ENCODE peak calls at places on chromosome 11, in six cellular contexts. V is lower leg skin, E is IMR-90, K is H54, N is heart left ventricle, P is adrenal gland. B is an unnamed sample.

GRCh38 chr11:134536219-134536618 is 124.2 kb upstream of the B3GAT1 start:
- DNase-seq in V (peak), E (no peak), K (no peak), N (no peak), P (peak), B (no peak)

GRCh38 chr11:46984987-46985386 is 48.4 kb downstream of the CSTPP1 start:
- DNase-seq in V (no peak), E (peak), K (no peak), N (no peak), P (no peak), B (no peak)

GRCh38 chr11:75508051-75508561 is 17.6 kb downstream of the GDPD5 start:
- DNase-seq in V (no peak), E (no peak), K (no peak), N (no peak), P (no peak), B (no peak)

GRCh38 chr11:94151903-94152677 is 23.4 kb downstream of the PANX1 start:
- DNase-seq in V (no peak), E (peak), K (no peak), N (peak), P (peak), B (no peak)

GRCh38 chr11:64060861-64061444 is 25.2 kb downstream of the FLRT1 start:
- DNase-seq in V (no peak), E (no peak), K (peak), N (peak), P (peak), B (peak)

GRCh38 chr11:64996710-64997380 is at the start of gene BATF2:
- DNase-seq in V (peak), E (peak), K (peak), N (peak), P (peak), B (peak)

GRCh38 chr11:19722702-19723101 is 10.1 kb downstream of the NAV2 start:
- DNase-seq in V (peak), E (peak), K (no peak), N (no peak), P (no peak), B (no peak)

GRCh38 chr11:27468209-27468608 is 4.4 kb downstream of the LGR4 start:
- DNase-seq in V (no peak), E (peak), K (no peak), N (no peak), P (no peak), B (no peak)

GRCh38 chr11:68282141-68282860 is 10.5 kb upstream of the C11orf24 start:
- DNase-seq in V (peak), E (no peak), K (no peak), N (no peak), P (no peak), B (no peak)

GRCh38 chr11:128180446-128181089 is 406.8 kb downstream of the ETS1 start:
- DNase-seq in V (no peak), E (peak), K (peak), N (no peak), P (no peak), B (no peak)

GRCh38 chr11:80727315-80727714 is 1286.5 kb upstream of the TENM4 start:
- DNase-seq in V (no peak), E (no peak), K (no peak), N (no peak), P (no peak), B (no peak)

GRCh38 chr11:104957280-104957679 is 11.1 kb downstream of the CASP4 start:
- DNase-seq in V (no peak), E (peak), K (no peak), N (no peak), P (no peak), B (no peak)

GRCh38 chr11:18771266-18772035 is 20.1 kb downstream of the PTPN5 start:
- DNase-seq in V (no peak), E (no peak), K (no peak), N (no peak), P (no peak), B (no peak)

GRCh38 chr11:119783466-119784400 is 54.7 kb upstream of the NECTIN1 start:
- DNase-seq in V (no peak), E (no peak), K (no peak), N (peak), P (no peak), B (no peak)

GRCh38 chr11:65892661-65893317 is 2.3 kb downstream of the CCDC85B start:
- DNase-seq in V (no peak), E (no peak), K (no peak), N (no peak), P (peak), B (peak)

GRCh38 chr11:60764879-60765278 is 8.2 kb downstream of the MS4A15 start:
- DNase-seq in V (no peak), E (no peak), K (no peak), N (no peak), P (no peak), B (no peak)

GRCh38 chr11:70158201-70158600 is 44.9 kb upstream of the FADD start:
- DNase-seq in V (no peak), E (peak), K (peak), N (no peak), P (no peak), B (peak)

GRCh38 chr11:86984701-86985100 is 29.5 kb upstream of the FZD4 start:
- DNase-seq in V (no peak), E (no peak), K (no peak), N (peak), P (no peak), B (no peak)

GRCh38 chr11:4479676-4480075 is 2.8 kb upstream of the OR52K1 start:
- DNase-seq in V (no peak), E (no peak), K (no peak), N (no peak), P (no peak), B (no peak)

GRCh38 chr11:50298182-50298988 is 265.7 kb downstream of the OR4C45 start:
- DNase-seq in V (no peak), E (no peak), K (no peak), N (peak), P (no peak), B (no peak)

GRCh38 chr11:31421840-31422239 is 52.2 kb downstream of the DNAJC24 start:
- DNase-seq in V (no peak), E (no peak), K (no peak), N (no peak), P (no peak), B (no peak)

GRCh38 chr11:6321961-6322362 is 1.7 kb upstream of the CAVIN3 start:
- DNase-seq in V (no peak), E (peak), K (peak), N (no peak), P (no peak), B (no peak)

GRCh38 chr11:124481365-124482323 is 36.1 kb upstream of the OR8B8 start:
- DNase-seq in V (no peak), E (peak), K (no peak), N (peak), P (no peak), B (no peak)

GRCh38 chr11:2563216-2564007 is 118.6 kb downstream of the KCNQ1 start:
- DNase-seq in V (no peak), E (no peak), K (no peak), N (peak), P (peak), B (no peak)

GRCh38 chr11:4922304-4922703 is 1.8 kb downstream of the OR51G1 start:
- DNase-seq in V (no peak), E (no peak), K (no peak), N (no peak), P (no peak), B (no peak)

GRCh38 chr11:121416909-121417567 is 35.1 kb upstream of the SORL1 start:
- DNase-seq in V (peak), E (peak), K (no peak), N (peak), P (peak), B (peak)

GRCh38 chr11:128171496-128171895 is 415.9 kb downstream of the ETS1 start:
- DNase-seq in V (no peak), E (peak), K (no peak), N (no peak), P (no peak), B (no peak)

GRCh38 chr11:122671270-122671906 is 15.9 kb downstream of the UBASH3B start:
- DNase-seq in V (no peak), E (peak), K (no peak), N (no peak), P (no peak), B (no peak)

GRCh38 chr11:19025799-19026406 is 34.6 kb downstream of the MRGPRX2 start:
- DNase-seq in V (no peak), E (peak), K (no peak), N (peak), P (peak), B (peak)

GRCh38 chr11:18245396-18245795 is 3.1 kb downstream of the SAA2 start:
- DNase-seq in V (no peak), E (no peak), K (no peak), N (no peak), P (no peak), B (no peak)

GRCh38 chr11:83033367-83033766 is 38.3 kb downstream of the RAB30 start:
- DNase-seq in V (no peak), E (no peak), K (no peak), N (no peak), P (no peak), B (no peak)

GRCh38 chr11:128359515-128359914 is 227.8 kb downstream of the ETS1 start:
- DNase-seq in V (no peak), E (peak), K (no peak), N (no peak), P (no peak), B (no peak)

GRCh38 chr11:63710476-63711217 is 29.3 kb downstream of the RTN3 start:
- DNase-seq in V (no peak), E (peak), K (no peak), N (no peak), P (no peak), B (peak)

GRCh38 chr11:1772270-1773130 is 8.8 kb upstream of the CTSD start:
- DNase-seq in V (peak), E (peak), K (peak), N (peak), P (peak), B (peak)

GRCh38 chr11:128582496-128583366 is 4.6 kb downstream of the ETS1 start:
- DNase-seq in V (no peak), E (peak), K (peak), N (peak), P (no peak), B (no peak)

GRCh38 chr11:8593935-8594909 is at the start of gene STK33:
- DNase-seq in V (no peak), E (no peak), K (peak), N (peak), P (peak), B (peak)

GRCh38 chr11:33899383-33900037 is 7.6 kb upstream of the LMO2 start:
- DNase-seq in V (peak), E (peak), K (peak), N (peak), P (peak), B (peak)

GRCh38 chr11:66328036-66328306 is 8.3 kb downstream of the RIN1 start:
- DNase-seq in V (peak), E (no peak), K (no peak), N (peak), P (no peak), B (no peak)

GRCh38 chr11:11657101-11657935 is 35.5 kb upstream of the GALNT18 start:
- DNase-seq in V (no peak), E (no peak), K (no peak), N (no peak), P (no peak), B (no peak)
- TF ChIP-seq POLR2A in V (no peak), E (no peak), K (no peak), N (no peak), P (no peak), B (no peak)

GRCh38 chr11:202490-202889 is 4.7 kb downstream of the BET1L start:
- DNase-seq in V (peak), E (no peak), K (no peak), N (no peak), P (no peak), B (no peak)

GRCh38 chr11:204587-205109 is 2.6 kb downstream of the BET1L start:
- DNase-seq in V (peak), E (no peak), K (no peak), N (no peak), P (no peak), B (no peak)

GRCh38 chr11:201936-202335 is 5.3 kb downstream of the BET1L start:
- DNase-seq in V (peak), E (no peak), K (no peak), N (no peak), P (no peak), B (peak)

GRCh38 chr11:203945-204586 is 3.1 kb downstream of the BET1L start:
- DNase-seq in V (peak), E (no peak), K (no peak), N (no peak), P (no peak), B (peak)

GRCh38 chr11:203056-203944 is 3.9 kb downstream of the BET1L start:
- DNase-seq in V (peak), E (no peak), K (no peak), N (no peak), P (no peak), B (peak)
- TF ChIP-seq POLR2A in V (no peak), E (no peak), K (no peak), N (no peak), P (no peak), B (no peak)

GRCh38 chr11:72821221-72821919 is 7.2 kb downstream of the ATG16L2 start:
- DNase-seq in V (peak), E (no peak), K (no peak), N (no peak), P (no peak), B (peak)

GRCh38 chr11:72824020-72824419 is 9.8 kb downstream of the ATG16L2 start:
- DNase-seq in V (no peak), E (no peak), K (no peak), N (no peak), P (peak), B (no peak)

GRCh38 chr11:72820439-72821139 is 6.4 kb downstream of the ATG16L2 start:
- DNase-seq in V (peak), E (no peak), K (no peak), N (no peak), P (peak), B (no peak)

GRCh38 chr11:72823105-72823804 is 9.0 kb downstream of the ATG16L2 start:
- DNase-seq in V (no peak), E (no peak), K (no peak), N (no peak), P (peak), B (peak)

GRCh38 chr11:72821920-72822799 is 7.9 kb downstream of the ATG16L2 start:
- DNase-seq in V (peak), E (peak), K (peak), N (peak), P (peak), B (peak)
- TF ChIP-seq POLR2A in V (no peak), E (no peak), K (peak), N (no peak), P (peak), B (peak)

GRCh38 chr11:111347002-111347722 is 31.9 kb downstream of the POU2AF1 start:
- DNase-seq in V (peak), E (no peak), K (no peak), N (peak), P (no peak), B (peak)
- TF ChIP-seq POLR2A in V (no peak), E (no peak), K (no peak), N (no peak), P (no peak), B (no peak)